ENCODE peak calls at places on chromosome 19, in five cellular contexts. M, K, S, Y and E are unnamed samples.
A peak's percentile ranks its signal among the peaks of the same experiment; 100 is the strongest.

GRCh38 chr19:12708641-12709040 is 12.2 kb upstream of the FBXW9 start:
- DNase-seq in S (no peak), K (no peak), M (no peak), Y (no peak), E (no peak)

GRCh38 chr19:41325947-41326706 is 16.2 kb downstream of the CCDC97 start:
- DNase-seq in M (peak; percentile 80), S (no peak), K (peak; percentile 81), Y (peak; percentile 56), E (no peak)

GRCh38 chr19:38049105-38049649 is 142.2 kb downstream of the SIPA1L3 start:
- DNase-seq in M (no peak), S (peak; percentile 93), Y (no peak), K (no peak), E (no peak)

GRCh38 chr19:49716154-49716553 is 25.2 kb downstream of the CPT1C start:
- DNase-seq in K (no peak), Y (no peak), M (no peak), S (no peak), E (no peak)

GRCh38 chr19:18000480-18000980 is 7.4 kb upstream of the ARRDC2 start:
- DNase-seq in Y (no peak), K (no peak), S (no peak), M (no peak), E (no peak)

GRCh38 chr19:615619-616018 is 17.7 kb downstream of the POLRMT start:
- DNase-seq in M (no peak), K (no peak), S (no peak), Y (no peak), E (no peak)

GRCh38 chr19:10744222-10744847 is 26.5 kb downstream of the DNM2 start:
- DNase-seq in M (no peak), K (no peak), S (no peak), Y (no peak), E (no peak)

GRCh38 chr19:36090930-36091695 is 19.8 kb upstream of the OVOL3 start:
- DNase-seq in Y (no peak), K (no peak), S (no peak), M (no peak), E (no peak)

GRCh38 chr19:51274037-51274370 is 23.1 kb downstream of the SIGLECL1 start:
- DNase-seq in M (no peak), Y (no peak), K (no peak), S (no peak), E (peak; percentile 37)

GRCh38 chr19:11693505-11694499 is 44.9 kb downstream of the ZNF823 start:
- DNase-seq in Y (peak; percentile 85), M (peak; percentile 75), K (peak; percentile 64), S (no peak), E (no peak)

GRCh38 chr19:29690842-29691241 is 24.2 kb downstream of the C19orf12 start:
- DNase-seq in S (no peak), K (no peak), M (peak; percentile 49), Y (peak; percentile 67), E (peak; percentile 83)

GRCh38 chr19:33661336-33661735 is 39.6 kb downstream of the CHST8 start:
- DNase-seq in S (no peak), K (no peak), M (no peak), Y (no peak), E (no peak)

GRCh38 chr19:17841810-17842662 is 5.7 kb downstream of the JAK3 start:
- DNase-seq in M (peak; percentile 63), Y (no peak), K (peak; percentile 99), S (no peak), E (peak; percentile 91)

GRCh38 chr19:12075538-12076139 is 11.1 kb downstream of the ZNF844 start:
- DNase-seq in K (no peak), S (no peak), Y (no peak), M (no peak), E (no peak)

GRCh38 chr19:17687141-17687856 is 855 bp downstream of the UNC13A start:
- DNase-seq in Y (no peak), M (no peak), K (peak; percentile 72), S (no peak), E (no peak)

GRCh38 chr19:1651548-1652394 is 644 bp downstream of the TCF3 start:
- DNase-seq in M (peak; percentile 23), K (peak; percentile 82), Y (no peak), S (no peak), E (no peak)

GRCh38 chr19:43455321-43456113 is 9.9 kb downstream of the LYPD3 start:
- DNase-seq in K (no peak), M (no peak), S (no peak), Y (no peak), E (no peak)
- TF ChIP-seq SMC3 in K (no peak), M (no peak), S (no peak), Y (no peak), E (no peak)

DNA sequence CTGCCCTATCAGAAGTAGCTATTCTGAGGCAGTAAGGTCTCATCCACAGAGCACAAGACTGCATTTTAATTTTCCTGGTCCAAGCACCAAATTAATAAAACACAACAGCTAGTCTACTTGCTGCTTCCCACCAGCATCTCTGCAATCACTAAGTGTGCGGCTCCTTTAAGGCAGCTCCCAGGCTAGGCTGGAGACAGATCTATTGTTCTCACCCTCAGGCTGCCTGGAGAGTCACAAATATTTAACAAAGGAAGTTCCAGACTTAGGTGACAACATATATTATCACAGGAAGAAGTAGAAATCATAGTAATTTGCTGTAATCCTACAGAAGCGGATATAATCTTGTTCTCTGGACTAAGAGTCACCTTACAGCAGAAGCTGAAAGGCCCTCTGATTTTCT is 2.2 kb upstream of the EID2 start:
- DNase-seq in M (no peak), Y (no peak), S (no peak), K (no peak), E (no peak)
- TF ChIP-seq SMC3 in M (no peak), Y (no peak), S (no peak), K (no peak), E (no peak)

DNA sequence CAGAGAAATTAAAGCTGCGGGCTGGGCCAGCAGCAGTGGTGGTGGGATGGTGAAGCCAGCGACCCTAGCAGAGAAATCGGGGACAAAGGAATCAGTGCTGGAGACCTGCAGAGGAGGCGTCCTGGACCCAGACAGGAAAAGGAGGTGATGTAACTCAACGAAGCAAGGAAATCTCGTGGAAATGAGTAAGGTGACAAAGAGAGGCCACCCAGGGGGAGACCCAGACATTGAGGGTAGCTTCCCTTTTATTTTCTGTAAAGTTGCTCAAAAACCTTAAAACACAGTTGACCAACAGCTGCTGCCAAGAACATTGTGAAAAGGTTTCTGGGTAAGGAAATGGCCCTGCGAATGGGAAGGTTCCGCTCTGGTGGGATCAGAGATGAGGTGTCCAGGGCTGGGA is 13.3 kb upstream of the RETN start:
- DNase-seq in K (no peak), Y (no peak), M (no peak), S (no peak), E (no peak)
- TF ChIP-seq SMC3 in K (no peak), Y (no peak), M (no peak), S (no peak), E (no peak)

DNA sequence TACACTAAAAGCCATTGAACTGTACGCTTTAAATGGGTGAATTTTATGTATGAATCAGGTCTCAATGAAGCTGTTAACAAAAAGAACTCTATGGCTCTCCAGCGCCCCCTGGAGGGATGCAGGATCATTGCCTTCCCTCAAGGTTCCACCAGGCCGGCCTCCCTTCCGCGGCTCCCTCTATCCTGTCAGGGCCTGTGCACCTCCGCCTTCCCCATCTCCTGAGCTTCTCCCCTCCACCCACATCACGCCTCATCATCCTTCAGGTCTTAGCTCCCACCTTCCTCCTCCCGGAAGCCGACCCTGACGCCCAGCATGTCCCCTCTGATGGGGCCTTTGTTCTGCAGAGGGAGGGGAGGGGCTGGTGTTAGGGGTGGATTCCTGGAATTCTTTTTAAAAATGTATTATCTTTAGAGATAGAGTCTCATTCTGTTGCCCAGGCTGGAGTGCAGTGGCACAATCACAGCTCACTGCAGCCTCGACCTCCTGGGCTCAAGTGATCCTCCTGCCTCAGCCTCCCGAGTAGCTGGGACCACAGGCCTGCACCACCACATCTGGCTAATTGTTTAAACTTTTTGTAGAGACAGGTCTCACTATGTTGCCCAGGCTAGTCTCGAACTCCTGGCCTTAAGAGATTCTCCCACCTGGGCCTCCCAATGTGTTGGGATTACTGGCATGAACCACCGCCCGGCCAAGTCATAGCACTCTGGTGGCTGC is 27.7 kb downstream of the MEIS3 start:
- DNase-seq in K (peak; percentile 82), Y (peak; percentile 58), S (peak; percentile 12), M (peak; percentile 66), E (peak; percentile 81)
- TF ChIP-seq SMC3 in K (peak; percentile 70), Y (peak; percentile 66), S (peak; percentile 85), M (peak; percentile 86), E (peak; percentile 92)

GRCh38 chr19:44796701-44797115 is 12.2 kb upstream of the BCAM start:
- DNase-seq in S (no peak), Y (peak; percentile 96), K (no peak), M (peak; percentile 23), E (no peak)
- TF ChIP-seq SMC3 in S (no peak), Y (no peak), K (no peak), M (no peak), E (no peak)

GRCh38 chr19:6125571-6125989 is 9.9 kb upstream of the ACSBG2 start:
- DNase-seq in K (peak; percentile 66), M (peak; percentile 77), S (peak; percentile 40), Y (peak; percentile 75), E (peak; percentile 83)
- TF ChIP-seq SMC3 in K (peak; percentile 97), M (peak; percentile 99), S (peak; percentile 99), Y (peak; percentile 99), E (peak; percentile 96)